ENCODE peak calls at places on chromosomes 13 and 19, in five cellular contexts. One of them, this sample, is unnamed.

GRCh38 chr13:98599502-98600328 is 22.8 kb upstream of the STK24 start:
- DNase-seq in endothelial cell: no peak
- DNase-seq in HTR-8/SVneo: peak
- DNase-seq in smooth muscle cell of the brain vasculature: no peak
- DNase-seq in WTC11: no peak
- DNase-seq in this sample: no peak

GRCh38 chr19:48250290-48251025 is 5.3 kb downstream of the CARD8 start:
- DNase-seq in endothelial cell: no peak
- DNase-seq in HTR-8/SVneo: no peak
- DNase-seq in smooth muscle cell of the brain vasculature: no peak
- DNase-seq in WTC11: no peak
- DNase-seq in this sample: no peak

GRCh38 chr13:29457299-29457698 is 138.2 kb downstream of the SLC7A1 start:
- DNase-seq in endothelial cell: no peak
- DNase-seq in HTR-8/SVneo: peak
- DNase-seq in smooth muscle cell of the brain vasculature: no peak
- DNase-seq in WTC11: no peak
- DNase-seq in this sample: no peak

GRCh38 chr13:77196052-77196618 is 130.8 kb downstream of the MYCBP2 start:
- DNase-seq in endothelial cell: no peak
- DNase-seq in HTR-8/SVneo: no peak
- DNase-seq in smooth muscle cell of the brain vasculature: no peak
- DNase-seq in WTC11: no peak
- DNase-seq in this sample: no peak

GRCh38 chr13:35882722-35883497 is 248.3 kb downstream of the DCLK1 start:
- DNase-seq in endothelial cell: no peak
- DNase-seq in HTR-8/SVneo: no peak
- DNase-seq in smooth muscle cell of the brain vasculature: no peak
- DNase-seq in WTC11: peak
- DNase-seq in this sample: no peak

GRCh38 chr19:37654525-37654832 is 786 bp downstream of the ZFP30 start:
- DNase-seq in endothelial cell: no peak
- DNase-seq in HTR-8/SVneo: no peak
- DNase-seq in smooth muscle cell of the brain vasculature: no peak
- DNase-seq in WTC11: no peak
- DNase-seq in this sample: peak

GRCh38 chr19:2983351-2984195 is 6.2 kb downstream of the TLE6 start:
- DNase-seq in endothelial cell: peak
- DNase-seq in HTR-8/SVneo: no peak
- DNase-seq in smooth muscle cell of the brain vasculature: peak
- DNase-seq in WTC11: peak
- DNase-seq in this sample: peak

GRCh38 chr19:39444598-39445257 is 654 bp upstream of the SUPT5H start:
- DNase-seq in endothelial cell: no peak
- DNase-seq in HTR-8/SVneo: no peak
- DNase-seq in smooth muscle cell of the brain vasculature: no peak
- DNase-seq in WTC11: no peak
- DNase-seq in this sample: no peak

GRCh38 chr13:44819245-44819644 is 170.0 kb downstream of the NUFIP1 start:
- DNase-seq in endothelial cell: no peak
- DNase-seq in HTR-8/SVneo: peak
- DNase-seq in smooth muscle cell of the brain vasculature: no peak
- DNase-seq in WTC11: no peak
- DNase-seq in this sample: no peak

GRCh38 chr13:73254827-73255226 is 196.0 kb downstream of the KLF5 start:
- DNase-seq in endothelial cell: no peak
- DNase-seq in HTR-8/SVneo: no peak
- DNase-seq in smooth muscle cell of the brain vasculature: no peak
- DNase-seq in WTC11: no peak
- DNase-seq in this sample: no peak

GRCh38 chr13:99264053-99264452 is 5.9 kb upstream of the GPR18 start:
- DNase-seq in endothelial cell: no peak
- DNase-seq in HTR-8/SVneo: no peak
- DNase-seq in smooth muscle cell of the brain vasculature: no peak
- DNase-seq in WTC11: no peak
- DNase-seq in this sample: no peak

GRCh38 chr19:58543826-58544590 is at the start of gene TRIM28:
- DNase-seq in endothelial cell: peak
- DNase-seq in HTR-8/SVneo: peak
- DNase-seq in smooth muscle cell of the brain vasculature: peak
- DNase-seq in WTC11: peak
- DNase-seq in this sample: peak

GRCh38 chr19:35543280-35544109 is 1.9 kb upstream of the TMEM147 start:
- DNase-seq in endothelial cell: no peak
- DNase-seq in HTR-8/SVneo: no peak
- DNase-seq in smooth muscle cell of the brain vasculature: no peak
- DNase-seq in WTC11: no peak
- DNase-seq in this sample: no peak

GRCh38 chr13:43664700-43665191 is 122.0 kb downstream of the ENOX1 start:
- DNase-seq in endothelial cell: no peak
- DNase-seq in HTR-8/SVneo: peak
- DNase-seq in smooth muscle cell of the brain vasculature: peak
- DNase-seq in WTC11: peak
- DNase-seq in this sample: no peak